ENCODE peak calls at places on chromosomes 13 and 19, in eight cellular contexts. J is WERI-Rb-1, M is activated T-cell treated with anti-CD3 and anti-CD28 coated beads for 1 hour, B is mammary epithelial cell, C is cardiac septum, Q is T-helper 1 cell, L is GM12865, U is EH. W is an unnamed sample.

GRCh38 chr13:88544836-88545235 is 873.7 kb downstream of the SLITRK5 start:
- DNase-seq in J (no peak), M (no peak), B (no peak), C (no peak), Q (no peak), L (no peak), U (no peak), W (no peak)

GRCh38 chr19:29834991-29835390 is 23.2 kb downstream of the CCNE1 start:
- DNase-seq in J (no peak), M (no peak), B (no peak), C (no peak), Q (no peak), L (no peak), U (no peak), W (peak)

GRCh38 chr13:23859455-23859854 is 29.7 kb downstream of the MIPEP start:
- DNase-seq in J (no peak), M (no peak), B (no peak), C (no peak), Q (no peak), L (no peak), U (no peak), W (no peak)

GRCh38 chr19:7200739-7201138 is 93.5 kb downstream of the INSR start:
- DNase-seq in J (no peak), M (no peak), B (no peak), C (no peak), Q (no peak), L (peak), U (no peak), W (no peak)

GRCh38 chr19:2653717-2654584 is 48.5 kb downstream of the GNG7 start:
- DNase-seq in J (no peak), M (no peak), B (no peak), C (no peak), Q (no peak), L (no peak), U (no peak), W (no peak)

GRCh38 chr13:23766939-23767338 is 122.3 kb downstream of the MIPEP start:
- DNase-seq in J (no peak), M (no peak), B (no peak), C (no peak), Q (no peak), L (no peak), U (no peak), W (no peak)

GRCh38 chr13:28475916-28476725 is 18.8 kb downstream of the FLT1 start:
- DNase-seq in J (no peak), M (no peak), B (peak), C (no peak), Q (no peak), L (no peak), U (peak), W (no peak)

GRCh38 chr19:23817519-23817918 is 58.8 kb upstream of the ZNF681 start:
- DNase-seq in J (peak), M (peak), B (peak), C (no peak), Q (peak), L (peak), U (peak), W (no peak)

GRCh38 chr13:51935326-51936171 is 73.8 kb downstream of the CCDC70 start:
- DNase-seq in J (peak), M (no peak), B (peak), C (peak), Q (no peak), L (no peak), U (peak), W (no peak)

GRCh38 chr13:114021464-114022308 is 47.8 kb upstream of the C13orf46 start:
- DNase-seq in J (no peak), M (no peak), B (no peak), C (no peak), Q (no peak), L (no peak), U (no peak), W (no peak)

GRCh38 chr13:79434578-79434977 is 28.5 kb upstream of the RBM26 start:
- DNase-seq in J (no peak), M (no peak), B (no peak), C (no peak), Q (no peak), L (no peak), U (peak), W (no peak)

GRCh38 chr19:17103177-17103576 is 27.6 kb downstream of the MYO9B start:
- DNase-seq in J (peak), M (no peak), B (peak), C (no peak), Q (no peak), L (no peak), U (peak), W (no peak)

GRCh38 chr13:43804461-43805070 is 17.8 kb upstream of the ENOX1 start:
- DNase-seq in J (no peak), M (no peak), B (peak), C (no peak), Q (peak), L (peak), U (peak), W (no peak)

GRCh38 chr13:93721483-93721882 is 494.9 kb downstream of the GPC6 start:
- DNase-seq in J (no peak), M (no peak), B (no peak), C (no peak), Q (no peak), L (no peak), U (no peak), W (no peak)

GRCh38 chr13:114286808-114287207 is 5.4 kb downstream of the UPF3A start:
- DNase-seq in J (no peak), M (no peak), B (no peak), C (no peak), Q (no peak), L (no peak), U (peak), W (no peak)